ENCODE peak calls at places on chromosomes 11 and 22, in seven cellular contexts. O, S, V, Z, E, D and G are unnamed samples.

GRCh38 chr22:36368359-36368983 is 19.3 kb downstream of the MYH9 start:
- DNase-seq in O (no peak), S (no peak), V (peak), Z (no peak), D (no peak), E (peak), G (no peak)

GRCh38 chr11:10327254-10327653 is 22.4 kb downstream of the ADM start:
- DNase-seq in S (peak), D (no peak), Z (no peak), V (no peak), O (no peak), E (no peak), G (no peak)

GRCh38 chr11:66124564-66124963 is 54.5 kb downstream of the PACS1 start:
- DNase-seq in Z (no peak), S (no peak), E (no peak), V (no peak), O (no peak), D (no peak), G (no peak)

GRCh38 chr11:128607819-128608218 is 20.5 kb upstream of the ETS1 start:
- DNase-seq in E (no peak), S (no peak), Z (no peak), V (no peak), O (peak), D (no peak), G (no peak)

GRCh38 chr11:12862761-12863469 is 146.2 kb upstream of the RASSF10 start:
- DNase-seq in E (peak), O (no peak), V (no peak), S (no peak), D (no peak), Z (peak), G (no peak)

GRCh38 chr11:70854891-70855556 is 397.4 kb downstream of the SHANK2 start:
- DNase-seq in Z (no peak), V (no peak), S (no peak), O (no peak), E (peak), D (no peak), G (no peak)

GRCh38 chr11:134818531-134818930 is 406.5 kb upstream of the B3GAT1 start:
- DNase-seq in Z (no peak), D (no peak), E (no peak), O (no peak), S (no peak), V (no peak), G (no peak)

GRCh38 chr11:131246589-131247164 is 123.7 kb upstream of the NTM start:
- DNase-seq in O (no peak), S (peak), Z (peak), V (no peak), E (peak), D (peak), G (no peak)

GRCh38 chr22:30885591-30885990 is 83.0 kb downstream of the MORC2 start:
- DNase-seq in E (no peak), Z (no peak), O (no peak), D (no peak), S (no peak), V (no peak), G (no peak)

GRCh38 chr22:38189104-38189503 is 7.5 kb upstream of the PLA2G6 start:
- DNase-seq in V (no peak), Z (no peak), O (no peak), E (no peak), D (no peak), S (no peak), G (no peak)

GRCh38 chr11:12154871-12155668 is 44.7 kb downstream of the MICAL2 start:
- DNase-seq in E (no peak), S (no peak), Z (no peak), D (no peak), V (no peak), O (no peak), G (no peak)

GRCh38 chr11:108224908-108225786 is 2.3 kb downstream of the ATM start:
- DNase-seq in V (no peak), D (no peak), Z (no peak), O (peak), E (no peak), S (peak), G (peak)

GRCh38 chr11:15123849-15124248 is 9.1 kb downstream of the INSC start:
- DNase-seq in E (no peak), D (peak), O (no peak), S (no peak), V (no peak), Z (no peak), G (no peak)

GRCh38 chr11:111148116-111148515 is 97.4 kb upstream of the POU2AF2 start:
- DNase-seq in Z (no peak), O (no peak), S (no peak), E (no peak), D (no peak), V (no peak), G (no peak)

GRCh38 chr11:13577881-13578280 is 82.1 kb upstream of the PTH start:
- DNase-seq in D (no peak), Z (no peak), V (no peak), E (no peak), S (no peak), O (no peak), G (no peak)

GRCh38 chr11:22555901-22556300 is 69.7 kb downstream of the FANCF start:
- DNase-seq in E (no peak), Z (no peak), O (no peak), V (no peak), D (no peak), S (no peak), G (no peak)

GRCh38 chr11:47724041-47724729 is 9.0 kb upstream of the AGBL2 start:
- DNase-seq in V (peak), O (no peak), Z (no peak), S (peak), D (no peak), E (no peak), G (no peak)

GRCh38 chr11:83033972-83034672 is 37.6 kb downstream of the RAB30 start:
- DNase-seq in V (peak), S (no peak), D (peak), E (peak), O (no peak), Z (peak), G (no peak)